ENCODE peak calls at places on chromosomes 7 and 10, in five cellular contexts. I is CD8-positive, alpha-beta T cell; N is IMR-90; S is left ventricle myocardium inferior; Z is lower lobe of right lung. M is an unnamed sample. For H3K36me3, the result is how much of the 10 kb centered on the place peaks cover.

GRCh38 chr7:69002416-69002815 is 595.9 kb upstream of the AUTS2 start:
- DNase-seq in I (no peak), S (no peak), Z (no peak), N (peak), M (no peak)

GRCh38 chr7:84022686-84023308 is 171.8 kb downstream of the SEMA3A start:
- DNase-seq in Z (no peak), I (no peak), N (peak), S (no peak), M (no peak)

GRCh38 chr10:130835068-130835467 is 476.5 kb downstream of the TCERG1L start:
- DNase-seq in I (no peak), N (no peak), S (no peak), Z (no peak), M (no peak)

GRCh38 chr7:92872701-92873100 is 36.3 kb upstream of the CDK6 start:
- DNase-seq in Z (no peak), N (peak), S (no peak), I (no peak), M (no peak)

GRCh38 chr10:97724341-97724941 is 10.9 kb downstream of the MARVELD1 start:
- DNase-seq in I (no peak), N (peak), S (no peak), Z (no peak), M (no peak)

GRCh38 chr10:111137587-111137986 is 60.8 kb downstream of the ADRA2A start:
- DNase-seq in Z (no peak), S (no peak), I (no peak), N (no peak), M (no peak)

GRCh38 chr7:36227223-36227622 is 74.2 kb downstream of the EEPD1 start:
- DNase-seq in N (peak), S (no peak), Z (no peak), I (no peak), M (no peak)

GRCh38 chr7:5248201-5248885 is 34.4 kb upstream of the SLC29A4 start:
- DNase-seq in Z (no peak), N (peak), I (no peak), S (peak), M (no peak)

GRCh38 chr10:4088354-4089066 is 303.5 kb upstream of the KLF6 start:
- DNase-seq in N (no peak), Z (no peak), S (no peak), I (no peak), M (no peak)

GRCh38 chr7:124532166-124532565 is 233.4 kb downstream of the GPR37 start:
- DNase-seq in Z (no peak), S (no peak), N (peak), I (no peak), M (no peak)

GRCh38 chr7:74627699-74628411 is 29.7 kb upstream of the GTF2I start:
- DNase-seq in I (no peak), S (no peak), Z (peak), N (peak), M (peak)

GRCh38 chr7:110084177-110084807 is 1006.6 kb upstream of the LRRN3 start:
- DNase-seq in N (peak), Z (no peak), I (no peak), S (no peak), M (no peak)

GRCh38 chr10:79053481-79054202 is 15.1 kb upstream of the ZMIZ1 start:
- DNase-seq in N (no peak), Z (peak), I (no peak), S (peak), M (no peak)

GRCh38 chr7:104267701-104268368 is 60.0 kb upstream of the ORC5 start:
- DNase-seq in Z (no peak), N (peak), S (no peak), I (no peak), M (no peak)

GRCh38 chr7:55931421-55932151 is 20.1 kb upstream of the MRPS17 start:
- DNase-seq in Z (no peak), N (no peak), S (no peak), I (no peak), M (no peak)

GRCh38 chr10:125103466-125104377 is 56.6 kb downstream of the CTBP2 start:
- DNase-seq in N (no peak), S (no peak), Z (no peak), I (no peak), M (no peak)

GRCh38 chr7:130899638-130900401 is 165.8 kb upstream of the KLF14 start:
- DNase-seq in N (no peak), Z (no peak), I (no peak), S (no peak), M (no peak)

GRCh38 chr10:83536426-83536825 is 602.9 kb upstream of the GHITM start:
- DNase-seq in I (no peak), N (no peak), S (no peak), Z (no peak), M (no peak)

GRCh38 chr10:8060010-8060703 is 5.7 kb downstream of the GATA3 start:
- DNase-seq in S (no peak), Z (no peak), N (peak), I (no peak), M (no peak)

GRCh38 chr7:81170291-81170690 is 251.4 kb upstream of the SEMA3C start:
- DNase-seq in N (peak), Z (no peak), S (no peak), I (no peak), M (no peak)

GRCh38 chr10:76583711-76584161 is 1053.9 kb downstream of the KCNMA1 start:
- DNase-seq in I (no peak), Z (no peak), N (peak), S (no peak), M (peak)

GRCh38 chr7:105268511-105269392 is 120.0 kb downstream of the SRPK2 start:
- DNase-seq in Z (no peak), S (no peak), N (peak), I (no peak), M (no peak)

GRCh38 chr10:60417024-60417423 is 27.3 kb upstream of the ANK3 start:
- DNase-seq in S (no peak), I (no peak), Z (no peak), N (no peak), M (no peak)

DNA sequence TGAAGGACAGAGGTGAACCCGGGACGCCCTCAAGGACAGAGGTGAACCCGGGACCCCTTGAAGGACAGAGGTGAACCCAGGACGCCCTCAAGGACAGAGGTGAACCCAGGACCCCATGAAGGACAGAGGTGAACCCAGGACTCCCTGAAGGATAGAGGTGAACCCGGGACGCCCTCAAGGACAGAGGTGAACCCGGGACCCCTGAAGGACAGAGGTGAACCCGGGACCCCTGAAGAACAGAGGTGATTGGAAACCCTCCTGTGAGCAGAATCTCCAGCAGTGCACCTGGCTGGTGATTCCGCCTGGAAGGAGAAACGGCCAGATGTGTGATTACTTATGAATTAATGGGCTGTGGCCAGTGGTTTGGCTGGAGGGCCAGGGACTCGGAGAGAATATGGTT is 272.3 kb downstream of the PTPRN2 start:
- DNase-seq in Z (no peak), I (no peak), S (no peak), N (no peak), M (no peak)
- H3K36me3 ChIP-seq in Z (under half), I (under half), S (under half), N (under half), M (under half)

DNA sequence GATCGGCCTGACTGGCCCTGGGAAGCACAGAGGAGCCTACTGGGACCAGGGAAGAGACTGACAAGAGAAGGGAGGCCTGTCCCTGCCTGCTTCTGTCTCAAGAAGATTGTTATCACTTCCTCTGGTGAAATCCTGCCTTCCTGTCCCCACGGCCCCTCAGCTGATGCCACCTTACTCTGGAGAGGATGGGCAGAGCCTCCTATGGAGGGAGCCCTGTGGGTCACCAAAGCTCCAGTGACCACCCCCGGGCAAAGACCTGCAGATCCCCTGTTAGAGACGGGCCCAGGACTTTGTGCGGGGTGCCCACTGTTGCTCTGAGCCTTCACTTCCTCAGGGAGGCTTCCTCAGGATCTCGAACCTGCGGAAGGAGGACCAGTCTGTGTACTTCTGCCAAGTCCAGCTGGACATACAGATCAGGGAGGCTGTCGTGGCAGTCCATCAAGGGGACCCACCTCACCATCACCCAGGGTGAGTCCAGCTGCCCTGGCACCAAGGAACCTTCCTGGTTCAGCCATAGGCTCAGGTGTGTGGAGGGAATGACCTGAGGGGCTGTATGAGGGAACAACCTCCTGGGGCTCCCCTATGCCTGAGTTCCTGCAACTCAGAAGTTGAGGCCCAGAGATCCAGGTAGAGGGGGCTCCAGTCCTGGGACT is 1.4 kb upstream of the PILRB start:
- DNase-seq in N (no peak), I (no peak), S (no peak), Z (no peak), M (no peak)
- H3K27ac ChIP-seq in N (no peak), I (no peak), S (no peak), Z (no peak), M (peak)

GRCh38 chr10:112983444-112984056 is 33.5 kb downstream of the TCF7L2 start:
- DNase-seq in Z (no peak), S (no peak), N (no peak), I (no peak), M (no peak)

GRCh38 chr10:112977294-112977951 is 27.4 kb downstream of the TCF7L2 start:
- DNase-seq in I (no peak), Z (no peak), S (no peak), N (no peak), M (no peak)

GRCh38 chr10:112980908-112981307 is 30.9 kb downstream of the TCF7L2 start:
- DNase-seq in Z (no peak), S (no peak), N (no peak), I (no peak), M (no peak)

GRCh38 chr10:112981553-112981952 is 31.5 kb downstream of the TCF7L2 start:
- DNase-seq in Z (no peak), S (no peak), I (no peak), N (no peak), M (no peak)

GRCh38 chr10:112979927-112980326 is 29.9 kb downstream of the TCF7L2 start:
- DNase-seq in Z (no peak), S (no peak), I (no peak), N (no peak), M (no peak)
- H3K36me3 ChIP-seq in Z (under half), S (under half), I (under half), N (under half), M (under half)

GRCh38 chr7:44637788-44638594 is 31.6 kb downstream of the OGDH start:
- DNase-seq in Z (no peak), I (peak), S (peak), N (peak), M (no peak)

GRCh38 chr7:44643206-44643605 is 36.8 kb downstream of the OGDH start:
- DNase-seq in N (no peak), I (no peak), Z (no peak), S (no peak), M (no peak)

GRCh38 chr7:44636926-44637325 is 30.5 kb downstream of the OGDH start:
- DNase-seq in N (no peak), Z (no peak), S (no peak), I (no peak), M (no peak)

GRCh38 chr7:44638611-44639557 is 32.5 kb downstream of the OGDH start:
- DNase-seq in N (peak), I (peak), Z (peak), S (peak), M (peak)

DNA sequence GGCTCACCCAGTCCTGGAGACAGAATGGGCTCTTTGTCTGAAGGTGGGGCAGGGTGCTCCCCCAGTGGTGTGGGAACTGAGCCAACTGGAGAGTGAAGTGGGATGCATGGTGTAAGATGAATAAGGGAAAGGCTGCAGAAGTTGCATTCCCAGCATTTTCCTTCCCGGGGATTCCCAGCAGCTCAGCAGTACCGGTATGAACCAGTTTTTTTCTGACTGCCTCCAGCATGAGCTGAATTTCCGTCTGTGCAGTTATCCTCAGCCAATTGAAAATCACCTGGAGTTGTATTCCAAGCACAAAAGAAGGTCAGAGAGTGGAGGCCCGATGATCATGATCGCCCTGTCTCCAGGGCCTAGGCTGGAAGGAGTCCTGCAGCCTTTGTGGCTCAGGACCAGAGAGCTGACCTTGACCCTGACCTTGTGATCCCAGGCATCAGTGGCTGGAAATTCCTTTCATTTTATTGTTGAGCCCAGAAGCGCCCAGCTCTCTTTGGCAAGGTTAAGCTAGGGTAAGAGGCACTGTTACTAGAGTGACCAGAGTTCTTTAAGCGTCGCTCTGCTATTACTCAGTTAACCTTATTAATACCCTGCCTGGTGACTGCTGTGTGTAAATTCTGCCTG is 33.4 kb downstream of the OGDH start:
- DNase-seq in S (peak), Z (no peak), N (peak), I (no peak), M (no peak)
- H3K27ac ChIP-seq in S (peak), Z (peak), N (peak), I (peak), M (peak)